ENCODE peak calls at places on chromosome 22, in four cellular contexts. J is HepG2, I is K562, Q is GM12878. C is an unnamed sample.
A peak's percentile ranks its signal among the peaks of the same experiment; 100 is the strongest.

GRCh38 chr22:20146777-20147176 is 4.1 kb downstream of the CCDC188 start:
- DNase-seq in J (no peak), Q (no peak), I (no peak), C (no peak)

GRCh38 chr22:37165940-37166674 is 16.4 kb upstream of the IL2RB start:
- DNase-seq in J (no peak), Q (no peak), I (no peak), C (no peak)

GRCh38 chr22:27515091-27515523 is 286.4 kb downstream of the MN1 start:
- DNase-seq in J (no peak), Q (no peak), I (no peak), C (no peak)

GRCh38 chr22:40345801-40346177 is 511 bp upstream of the ADSL start:
- DNase-seq in I (peak; percentile 55), Q (no peak), J (peak; percentile 10), C (peak; percentile 63)

GRCh38 chr22:43305806-43306205 is 37.4 kb downstream of the SCUBE1 start:
- DNase-seq in Q (no peak), J (no peak), I (no peak), C (no peak)

GRCh38 chr22:37157516-37158289 is 8.0 kb upstream of the IL2RB start:
- DNase-seq in I (no peak), J (no peak), Q (no peak), C (no peak)

GRCh38 chr22:41831828-41832552 is 915 bp upstream of the SREBF2 start:
- DNase-seq in Q (no peak), I (no peak), J (no peak), C (no peak)

GRCh38 chr22:27870234-27871191 is 48.5 kb downstream of the PITPNB start:
- DNase-seq in Q (no peak), I (no peak), J (peak; percentile 68), C (no peak)

GRCh38 chr22:38901111-38901641 is 29.2 kb upstream of the CBX6 start:
- DNase-seq in I (no peak), J (no peak), Q (no peak), C (no peak)

GRCh38 chr22:47198801-47199251 is 436.4 kb downstream of the TBC1D22A start:
- DNase-seq in I (no peak), J (no peak), Q (no peak), C (no peak)

GRCh38 chr22:30910358-30910757 is 58.2 kb downstream of the MORC2 start:
- DNase-seq in J (no peak), I (peak; percentile 14), Q (no peak), C (no peak)

GRCh38 chr22:32473388-32473952 is 1.1 kb upstream of the FBXO7 start:
- DNase-seq in J (peak; percentile 76), I (peak; percentile 65), Q (peak; percentile 34), C (peak; percentile 69)

GRCh38 chr22:29224859-29225410 is 19.2 kb downstream of the EMID1 start:
- DNase-seq in Q (no peak), J (no peak), I (no peak), C (no peak)

GRCh38 chr22:19523240-19524169 is 705 bp downstream of the CLDN5 start:
- DNase-seq in J (no peak), Q (no peak), I (no peak), C (no peak)

GRCh38 chr22:20748820-20749428 is 25.0 kb upstream of the SERPIND1 start:
- DNase-seq in I (no peak), Q (peak; percentile 82), J (no peak), C (no peak)

GRCh38 chr22:40212126-40212525 is 34.4 kb downstream of the TNRC6B start:
- DNase-seq in Q (no peak), J (peak; percentile 44), I (no peak), C (no peak)

GRCh38 chr22:33539902-33540751 is 380.1 kb downstream of the LARGE1 start:
- DNase-seq in I (no peak), Q (no peak), J (peak; percentile 100), C (no peak)

GRCh38 chr22:37533995-37534394 is 14.8 kb upstream of the CARD10 start:
- DNase-seq in Q (peak; percentile 28), I (peak; percentile 24), J (no peak), C (no peak)

GRCh38 chr22:19756288-19757128 is 4.1 kb upstream of the TBX1 start:
- DNase-seq in I (peak; percentile 95), J (peak; percentile 35), Q (no peak), C (peak; percentile 73)

DNA sequence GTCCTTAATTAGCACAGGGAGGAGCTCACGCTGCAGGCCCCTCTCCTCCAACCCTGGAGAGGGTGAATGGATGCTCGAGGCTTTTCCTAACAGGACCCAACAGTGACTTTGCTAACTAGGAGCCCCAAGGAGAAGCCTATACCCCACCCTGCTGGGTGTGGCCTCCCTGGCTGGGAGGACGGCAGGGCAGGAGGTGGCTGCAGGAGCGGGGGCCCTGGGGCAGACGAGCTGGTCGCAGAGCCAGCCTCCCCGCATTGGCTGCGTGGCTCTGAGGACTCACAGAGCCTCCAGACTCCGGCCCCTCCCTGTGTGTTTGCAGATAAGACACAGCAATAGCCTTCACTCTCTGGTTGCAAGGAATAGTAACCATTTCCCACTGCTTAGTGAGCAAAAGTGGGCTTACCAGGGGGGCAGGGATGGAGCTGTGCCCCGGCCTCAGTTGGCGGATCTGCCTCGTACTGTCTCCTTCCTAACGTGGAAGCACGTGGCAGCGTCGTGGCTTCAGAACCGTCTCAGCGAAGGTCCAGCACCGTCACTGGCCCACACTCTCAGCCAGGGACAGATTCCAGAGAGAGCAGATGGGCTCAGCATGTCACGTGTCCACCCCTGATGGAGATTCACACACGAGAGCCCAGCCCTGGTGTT is 1087.5 kb downstream of the BRD1 start:
- DNase-seq in Q (no peak), I (no peak), J (no peak), C (no peak)
- TF ChIP-seq FOXK2 in Q (no peak), I (no peak), J (no peak), C (no peak)

GRCh38 chr22:25564320-25564978 is at the start of gene GRK3:
- DNase-seq in J (no peak), I (peak; percentile 78), Q (no peak), C (peak; percentile 77)
- TF ChIP-seq FOXM1 in J (no peak), I (no peak), Q (no peak), C (no peak)

GRCh38 chr22:23077627-23078461 is 7.5 kb downstream of the GNAZ start:
- DNase-seq in J (peak; percentile 24), I (no peak), Q (no peak), C (no peak)

GRCh38 chr22:23078462-23078787 is 8.1 kb downstream of the GNAZ start:
- DNase-seq in Q (no peak), I (no peak), J (no peak), C (no peak)

GRCh38 chr22:23075050-23075449 is 4.7 kb downstream of the GNAZ start:
- DNase-seq in I (no peak), Q (no peak), J (no peak), C (no peak)

GRCh38 chr22:23075525-23076216 is 5.4 kb downstream of the GNAZ start:
- DNase-seq in I (no peak), Q (no peak), J (peak; percentile 99), C (no peak)

DNA sequence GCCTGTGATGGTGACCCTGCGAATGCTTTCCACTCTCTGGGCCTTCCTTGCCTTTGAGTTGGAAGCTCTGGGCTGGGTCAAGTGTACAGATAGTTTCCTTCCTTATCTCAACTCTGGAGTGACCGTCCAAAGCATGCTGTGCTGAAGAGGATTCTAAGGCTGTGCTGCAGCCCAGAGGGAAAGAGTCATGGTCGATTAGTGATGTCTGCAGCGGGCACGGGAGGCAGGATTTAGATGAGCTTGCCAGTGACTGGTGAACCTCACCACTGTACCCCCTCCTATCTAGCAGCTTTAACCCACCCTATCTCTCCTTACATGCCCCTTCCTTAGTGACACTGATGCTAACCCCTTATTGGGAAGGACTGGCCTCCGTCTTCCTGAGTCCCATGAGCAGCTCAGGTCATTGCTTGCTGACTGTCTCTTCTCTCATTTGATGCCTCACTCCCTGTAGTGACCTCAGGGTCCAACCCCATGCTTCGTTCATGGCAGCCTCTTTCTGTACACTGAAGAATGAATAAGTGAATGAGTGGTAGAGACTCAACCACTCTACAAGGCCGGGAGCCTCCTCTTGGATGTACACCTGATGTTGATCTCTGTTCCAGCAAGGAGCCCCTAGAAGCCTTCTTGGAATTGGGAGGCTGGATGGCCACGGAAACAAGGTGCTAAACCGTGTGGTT is 6.7 kb downstream of the GNAZ start:
- DNase-seq in J (no peak), I (no peak), Q (no peak), C (no peak)
- TF ChIP-seq SP1 in J (no peak), I (no peak), Q (no peak), C (no peak)

GRCh38 chr22:50250555-50251471 is at the start of gene HDAC10:
- DNase-seq in I (peak; percentile 88), Q (peak; percentile 40), J (peak; percentile 56), C (peak; percentile 75)
- TF ChIP-seq FOXK2 in I (no peak), Q (no peak), J (no peak), C (no peak)

DNA sequence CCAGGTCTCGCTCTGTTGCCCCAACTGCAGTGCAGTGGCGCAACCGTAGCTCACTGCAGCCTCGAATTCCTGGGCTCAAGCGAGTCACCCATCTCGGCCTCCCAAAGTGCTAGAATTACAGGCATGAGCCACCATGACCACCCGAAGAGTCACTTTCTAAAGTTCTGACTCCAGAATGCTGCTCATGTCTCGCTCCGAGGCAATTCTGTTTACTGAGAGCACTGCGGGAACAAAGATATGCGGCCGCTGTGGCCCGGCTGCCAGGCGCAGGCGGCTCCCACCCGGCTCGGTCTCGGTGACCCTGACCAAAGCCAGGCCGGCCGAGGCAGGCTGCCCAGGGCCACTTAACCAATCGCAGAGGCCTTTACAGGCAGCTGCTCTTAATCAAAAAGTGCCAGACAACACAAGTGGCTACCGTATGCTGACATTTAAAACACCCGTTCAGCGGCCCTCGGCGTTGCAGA is 78.7 kb downstream of the PHF21B start:
- DNase-seq in I (no peak), J (no peak), Q (no peak), C (no peak)
- TF ChIP-seq FOXM1 in I (no peak), J (no peak), Q (no peak), C (no peak)

GRCh38 chr22:44761025-44761424 is 8.7 kb downstream of the ARHGAP8 start:
- DNase-seq in Q (no peak), I (no peak), J (no peak), C (no peak)

GRCh38 chr22:44755956-44756361 is 3.6 kb downstream of the ARHGAP8 start:
- DNase-seq in I (no peak), Q (no peak), J (no peak), C (no peak)

GRCh38 chr22:44758354-44758969 is 6.1 kb downstream of the ARHGAP8 start:
- DNase-seq in I (no peak), J (no peak), Q (no peak), C (no peak)

GRCh38 chr22:44759430-44760310 is 7.3 kb downstream of the ARHGAP8 start:
- DNase-seq in Q (no peak), I (no peak), J (no peak), C (no peak)

DNA sequence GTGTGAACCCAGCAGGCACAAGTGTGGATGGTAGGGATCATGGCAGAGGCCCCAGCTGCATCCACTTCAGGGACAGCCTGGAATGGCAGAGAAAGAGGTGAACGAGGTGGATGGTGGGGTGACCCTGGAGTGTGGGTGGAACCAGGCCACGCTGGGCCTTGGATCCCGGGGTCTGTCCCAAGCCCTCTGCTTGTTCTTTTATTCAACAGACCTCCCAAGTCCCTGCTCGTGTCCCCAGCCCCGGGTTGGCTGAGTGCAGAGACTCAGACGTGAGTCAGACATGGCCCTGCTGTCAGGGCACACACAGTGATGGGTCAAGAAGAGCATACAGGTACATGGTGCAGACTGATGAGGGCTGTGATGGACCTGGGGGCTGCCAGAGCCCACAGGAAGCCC is 6.6 kb downstream of the ARHGAP8 start:
- DNase-seq in J (no peak), Q (no peak), I (no peak), C (no peak)
- TF ChIP-seq SP1 in J (no peak), Q (no peak), I (no peak), C (no peak)

C was measured in HEK293T.